ENCODE peak calls at places on chromosomes 6 and 20, in nine cellular contexts. B, R, P, D, N, I, O, J and U are unnamed samples.

GRCh38 chr6:747921-748320 is 55.0 kb upstream of the EXOC2 start:
- DNase-seq in I (no peak), P (no peak), R (no peak), D (no peak), J (no peak), O (no peak), B (no peak), N (no peak), U (no peak)

GRCh38 chr20:63210011-63210605 is 5.8 kb downstream of the YTHDF1 start:
- DNase-seq in B (no peak), P (no peak), D (no peak), I (no peak), N (no peak), R (no peak), J (no peak), O (no peak), U (no peak)

GRCh38 chr6:36442083-36442670 is 477 bp downstream of the PXT1 start:
- DNase-seq in P (no peak), I (no peak), R (no peak), B (no peak), D (peak; percentile 4), J (no peak), N (no peak), O (no peak), U (peak; percentile 62)

GRCh38 chr6:111604259-111605099 is 1.2 kb downstream of the TRAF3IP2 start:
- DNase-seq in I (peak; percentile 73), O (no peak), J (no peak), D (no peak), N (no peak), P (peak; percentile 79), B (no peak), R (no peak), U (peak; percentile 68)

GRCh38 chr6:23797041-23797440 is 329.0 kb upstream of the NRSN1 start:
- DNase-seq in D (no peak), J (no peak), B (no peak), O (no peak), N (no peak), I (no peak), R (no peak), P (no peak), U (no peak)

GRCh38 chr6:111367393-111368088 is 115.5 kb downstream of the REV3L start:
- DNase-seq in D (no peak), B (no peak), P (no peak), O (no peak), N (no peak), I (no peak), R (no peak), J (no peak), U (no peak)

GRCh38 chr6:42756713-42757112 is 10.8 kb upstream of the TBCC start:
- DNase-seq in O (no peak), D (no peak), I (no peak), B (no peak), R (no peak), N (no peak), P (no peak), J (no peak), U (no peak)

GRCh38 chr6:138818496-138819194 is 22.8 kb downstream of the ECT2L start:
- DNase-seq in J (no peak), B (no peak), P (no peak), I (peak; percentile 33), O (no peak), N (peak; percentile 49), R (no peak), D (peak; percentile 4), U (peak; percentile 45)

GRCh38 chr6:86355271-86355670 is 582.1 kb upstream of the HTR1E start:
- DNase-seq in D (no peak), I (no peak), B (no peak), O (no peak), N (no peak), P (no peak), J (no peak), R (no peak), U (no peak)

GRCh38 chr20:23203310-23203709 is 117.2 kb upstream of the CD93 start:
- DNase-seq in B (no peak), N (no peak), I (no peak), J (no peak), O (no peak), R (no peak), P (no peak), D (no peak), U (no peak)

GRCh38 chr6:20169786-20170185 is 42.5 kb downstream of the MBOAT1 start:
- DNase-seq in O (no peak), I (peak; percentile 40), B (no peak), D (no peak), J (no peak), R (no peak), P (no peak), N (no peak), U (no peak)

GRCh38 chr20:31570735-31571617 is 34.1 kb upstream of the ID1 start:
- DNase-seq in D (no peak), B (no peak), O (no peak), J (no peak), I (no peak), N (no peak), R (no peak), P (peak; percentile 61), U (no peak)

GRCh38 chr6:6915813-6916547 is 191.8 kb upstream of the RREB1 start:
- DNase-seq in D (peak; percentile 46), R (no peak), O (no peak), N (no peak), I (peak; percentile 83), J (no peak), B (no peak), P (peak; percentile 23), U (no peak)

GRCh38 chr6:82270791-82271392 is 23.3 kb upstream of the IBTK start:
- DNase-seq in O (no peak), I (peak; percentile 59), J (no peak), N (no peak), D (no peak), B (no peak), P (peak; percentile 44), R (no peak), U (peak; percentile 78)

GRCh38 chr6:75266716-75267291 is 17.8 kb downstream of the TMEM30A start:
- DNase-seq in R (no peak), I (peak; percentile 52), D (peak; percentile 58), P (peak; percentile 66), B (no peak), J (no peak), O (no peak), N (peak; percentile 5), U (peak; percentile 82)

GRCh38 chr6:4130357-4130987 is 4.9 kb downstream of the ECI2 start:
- DNase-seq in B (no peak), O (no peak), R (no peak), P (no peak), D (no peak), N (peak; percentile 6), I (no peak), J (no peak), U (no peak)

GRCh38 chr20:8144282-8145245 is 12.5 kb downstream of the PLCB1 start:
- DNase-seq in B (no peak), D (no peak), I (peak; percentile 81), P (peak; percentile 70), O (peak; percentile 87), J (no peak), N (no peak), R (no peak), U (no peak)

GRCh38 chr6:79421707-79422484 is 115.3 kb downstream of the LCA5 start:
- DNase-seq in N (peak; percentile 81), P (peak; percentile 90), B (no peak), R (no peak), I (no peak), D (peak; percentile 63), O (peak; percentile 65), J (no peak), U (no peak)

GRCh38 chr6:2853766-2854393 is 12.2 kb upstream of the SERPINB1 start:
- DNase-seq in I (peak; percentile 83), D (peak; percentile 83), B (peak; percentile 82), P (peak; percentile 70), J (peak; percentile 64), R (no peak), O (peak; percentile 41), N (no peak), U (peak; percentile 88)

GRCh38 chr6:30720738-30721197 is 616 bp downstream of the TUBB start:
- DNase-seq in O (no peak), P (peak; percentile 55), I (peak; percentile 90), N (peak; percentile 51), J (no peak), R (peak; percentile 42), D (peak; percentile 90), B (peak; percentile 48), U (peak; percentile 94)

GRCh38 chr20:58892126-58892931 is 39.8 kb downstream of the GNAS start:
- DNase-seq in D (peak; percentile 83), I (peak; percentile 89), R (peak; percentile 56), O (no peak), J (peak; percentile 61), B (peak; percentile 63), N (peak; percentile 51), P (peak; percentile 85), U (peak; percentile 84)

GRCh38 chr6:131368077-131368911 is 204.7 kb upstream of the ARG1 start:
- DNase-seq in I (no peak), B (no peak), R (no peak), J (no peak), D (peak; percentile 87), O (no peak), N (no peak), P (peak; percentile 57), U (no peak)

GRCh38 chr6:80477591-80478370 is 371.3 kb downstream of the BCKDHB start:
- DNase-seq in N (no peak), I (no peak), J (no peak), B (no peak), P (peak; percentile 43), D (no peak), O (no peak), R (no peak), U (no peak)

GRCh38 chr6:127519469-127519785 is 292 bp upstream of the MTCL3 start:
- DNase-seq in O (no peak), D (no peak), J (no peak), P (no peak), B (no peak), R (no peak), N (no peak), I (no peak), U (no peak)

GRCh38 chr6:44409207-44409796 is 21.8 kb downstream of the CDC5L start:
- DNase-seq in J (no peak), I (no peak), D (no peak), O (no peak), B (no peak), P (no peak), N (no peak), R (no peak), U (no peak)